ENCODE peak calls at places on chromosomes 11 and 22, in seven cellular contexts. E is neural progenitor cell, P is HL-60, O is tibial nerve, K is transverse colon, F is stomach, Z is colonic mucosa. S is an unnamed sample.

GRCh38 chr11:131691558-131692041 is 321.2 kb downstream of the NTM start:
- DNase-seq in E (peak), P (no peak), O (no peak), K (no peak), F (no peak), Z (peak), S (no peak)

GRCh38 chr11:63237413-63237812 is 6.0 kb downstream of the SLC22A25 start:
- DNase-seq in E (no peak), P (no peak), O (no peak), K (no peak), F (no peak), Z (no peak), S (no peak)

GRCh38 chr11:58741127-58741526 is 9.4 kb upstream of the GLYAT start:
- DNase-seq in E (no peak), P (no peak), O (no peak), K (no peak), F (no peak), Z (no peak), S (no peak)

GRCh38 chr22:22880645-22881044 is 7.0 kb upstream of the IGLL5 start:
- DNase-seq in E (no peak), P (no peak), O (no peak), K (no peak), F (no peak), Z (no peak), S (no peak)

GRCh38 chr11:121479839-121480238 is 27.1 kb upstream of the SORL1-AS1 start:
- DNase-seq in E (no peak), P (no peak), O (no peak), K (no peak), F (no peak), Z (no peak), S (no peak)

GRCh38 chr11:62610403-62610802 is 2.2 kb downstream of the EML3 start:
- DNase-seq in E (no peak), P (no peak), O (no peak), K (no peak), F (no peak), Z (no peak), S (no peak)

GRCh38 chr11:70476669-70477068 is 78.3 kb downstream of the CTTN start:
- DNase-seq in E (no peak), P (no peak), O (no peak), K (no peak), F (no peak), Z (no peak), S (no peak)

GRCh38 chr11:102361100-102362021 is 14.3 kb downstream of the BIRC2 start:
- DNase-seq in E (no peak), P (no peak), O (no peak), K (no peak), F (no peak), Z (no peak), S (no peak)

GRCh38 chr22:20027966-20028854 is 7.3 kb downstream of the TANGO2 start:
- DNase-seq in E (no peak), P (no peak), O (no peak), K (no peak), F (no peak), Z (no peak), S (peak)

GRCh38 chr11:71580057-71581003 is 2.3 kb downstream of the KRTAP5-11 start:
- DNase-seq in E (peak), P (peak), O (peak), K (peak), F (peak), Z (peak), S (peak)

GRCh38 chr11:134288486-134288885 is 12.3 kb downstream of the GLB1L3 start:
- DNase-seq in E (no peak), P (no peak), O (no peak), K (no peak), F (no peak), Z (no peak), S (no peak)

GRCh38 chr11:134126197-134126822 is 57.4 kb downstream of the JAM3 start:
- DNase-seq in E (no peak), P (no peak), O (no peak), K (no peak), F (no peak), Z (no peak), S (peak)

GRCh38 chr11:35622070-35622469 is 3.8 kb downstream of the FJX1 start:
- DNase-seq in E (peak), P (no peak), O (no peak), K (no peak), F (no peak), Z (no peak), S (peak)

GRCh38 chr11:13885083-13885482 is 77.4 kb upstream of the SPON1 start:
- DNase-seq in E (no peak), P (no peak), O (no peak), K (no peak), F (no peak), Z (no peak), S (no peak)

GRCh38 chr11:76769071-76769560 is 14.0 kb upstream of the TSKU start:
- DNase-seq in E (no peak), P (no peak), O (no peak), K (no peak), F (no peak), Z (peak), S (peak)

DNA sequence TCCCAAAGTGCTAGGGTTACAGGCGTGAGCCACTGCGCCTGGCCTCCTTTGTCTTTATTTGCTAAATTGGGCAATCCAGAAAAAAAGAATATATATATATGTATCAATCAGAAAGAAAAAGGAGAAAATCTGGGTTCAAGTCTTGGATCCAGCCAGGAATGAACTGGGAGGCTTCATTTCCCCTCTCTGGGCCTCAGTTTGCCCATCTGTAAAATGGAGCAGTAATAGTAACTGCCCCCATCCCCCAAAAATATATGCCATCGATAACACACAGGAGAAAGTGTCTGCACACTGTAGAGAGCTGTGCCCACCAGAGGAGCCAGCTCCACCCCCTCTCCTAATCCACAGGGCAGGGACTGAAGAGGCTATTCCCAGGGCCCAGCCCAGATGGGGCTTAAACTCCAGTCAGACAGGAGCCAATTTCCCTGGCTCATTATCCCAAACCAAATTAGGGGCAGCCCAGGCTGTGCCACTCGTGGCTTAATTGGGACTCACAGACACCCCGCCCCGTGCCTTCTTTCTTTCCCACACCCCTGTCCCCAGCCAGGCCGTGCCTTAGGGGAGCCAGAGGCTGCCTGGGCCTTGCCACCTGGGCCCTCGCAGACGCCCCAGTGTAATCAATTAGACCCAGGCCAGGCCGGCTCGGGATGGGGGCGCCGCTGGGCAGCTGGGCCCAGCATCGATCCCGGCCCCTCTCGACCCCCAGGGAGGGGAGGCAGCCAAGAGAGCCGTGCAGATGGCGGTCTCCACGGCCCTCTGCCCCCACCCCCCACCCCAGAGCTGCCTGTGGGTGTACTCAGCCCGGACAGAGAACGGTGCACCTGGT is 171.4 kb downstream of the MN1 start:
- DNase-seq in E (peak), P (no peak), O (no peak), K (no peak), F (no peak), Z (no peak), S (no peak)
- H3K27ac ChIP-seq in E (peak), P (no peak), O (no peak), K (no peak), F (no peak), Z (no peak), S (no peak)

GRCh38 chr22:17164392-17165024 is 5.4 kb upstream of the HDHD5 start:
- DNase-seq in E (no peak), P (no peak), O (no peak), K (no peak), F (no peak), Z (no peak), S (no peak)
- TF ChIP-seq CTCF in E (peak), P (no peak), O (no peak), K (no peak), F (no peak), Z (no peak), S (peak)

GRCh38 chr11:11583801-11584445 is 37.9 kb downstream of the GALNT18 start:
- DNase-seq in E (no peak), P (no peak), O (no peak), K (no peak), F (no peak), Z (no peak), S (no peak)

GRCh38 chr11:11587122-11587521 is 34.7 kb downstream of the GALNT18 start:
- DNase-seq in E (no peak), P (no peak), O (no peak), K (no peak), F (no peak), Z (no peak), S (no peak)

GRCh38 chr11:11586465-11586864 is 35.3 kb downstream of the GALNT18 start:
- DNase-seq in E (no peak), P (no peak), O (no peak), K (no peak), F (no peak), Z (no peak), S (no peak)

GRCh38 chr11:11584446-11584810 is 37.4 kb downstream of the GALNT18 start:
- DNase-seq in E (no peak), P (no peak), O (no peak), K (no peak), F (no peak), Z (no peak), S (peak)

GRCh38 chr11:11584937-11585336 is 36.9 kb downstream of the GALNT18 start:
- DNase-seq in E (no peak), P (no peak), O (no peak), K (no peak), F (no peak), Z (no peak), S (no peak)
- H3K4me3 ChIP-seq in E (no peak), P (no peak), O (no peak), K (no peak), F (no peak), Z (no peak), S (no peak)

GRCh38 chr11:57599381-57599780 is 1.9 kb downstream of the SERPING1 start:
- DNase-seq in E (no peak), P (no peak), O (no peak), K (no peak), F (no peak), Z (no peak), S (no peak)
- H3K27ac ChIP-seq in E (peak), P (no peak), O (peak), K (peak), F (peak), Z (no peak), S (no peak)

GRCh38 chr11:118870396-118871343 is 13.0 kb upstream of the CXCR5 start:
- DNase-seq in E (peak), P (no peak), O (peak), K (peak), F (no peak), Z (peak), S (no peak)
- TF ChIP-seq CTCF in E (no peak), P (no peak), O (no peak), K (no peak), F (no peak), Z (no peak), S (peak)

GRCh38 chr11:44609783-44610155 is 44.3 kb downstream of the CD82 start:
- DNase-seq in E (no peak), P (no peak), O (no peak), K (no peak), F (no peak), Z (no peak), S (no peak)
- H3K4me3 ChIP-seq in E (no peak), P (no peak), O (no peak), K (no peak), F (no peak), Z (no peak), S (no peak)

DNA sequence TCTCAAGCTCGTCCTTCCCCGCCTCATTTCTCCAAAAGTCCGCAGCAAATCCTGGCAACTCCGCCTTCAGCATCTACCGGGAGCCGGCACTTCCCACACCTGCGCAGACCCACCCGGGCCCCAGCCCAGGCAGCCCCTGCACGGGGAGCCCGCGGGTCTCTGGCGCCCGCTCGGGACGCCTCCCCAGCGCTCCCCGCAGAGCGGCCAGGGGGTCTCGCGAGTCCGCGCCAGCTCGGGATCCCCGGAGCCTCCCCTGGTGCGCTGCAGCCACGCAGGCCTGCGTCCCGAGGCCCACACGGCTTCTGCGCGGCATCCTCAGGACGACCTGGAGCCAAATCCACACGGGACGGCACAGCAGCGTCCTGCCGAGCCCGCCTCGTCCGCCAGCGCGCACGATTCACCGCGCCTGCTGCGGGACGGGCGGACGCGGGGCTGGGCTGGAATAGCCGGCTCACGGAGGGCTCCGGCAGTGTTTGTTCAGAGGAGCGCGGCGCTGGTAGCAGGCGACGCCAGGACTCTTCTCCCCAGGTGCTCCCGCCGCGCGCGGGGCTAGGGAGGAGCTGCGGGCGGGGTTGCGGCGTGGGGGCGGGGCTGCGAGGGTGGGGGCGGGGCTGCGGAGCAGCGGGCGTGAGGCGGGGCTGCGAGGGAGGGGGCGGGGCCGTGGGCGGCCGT is 810 bp upstream of the PHRF1 start:
- DNase-seq in E (peak), P (peak), O (no peak), K (no peak), F (no peak), Z (peak), S (no peak)
- H3K27ac ChIP-seq in E (no peak), P (no peak), O (peak), K (peak), F (peak), Z (peak), S (no peak)

S was measured in brain microvascular endothelial cell.